ENCODE peak calls at places on chromosomes 3 and 15, in nine cellular contexts. One of them, this sample, is unnamed.

GRCh38 chr3:107240183-107241091 is 136.8 kb upstream of the CCDC54 start:
- DNase-seq in CD8-positive, alpha-beta T cell: peak; percentile 73
- DNase-seq in lung: peak; percentile 64
- DNase-seq in cardiac fibroblast: peak; percentile 81
- DNase-seq in GM12865: peak; percentile 80
- DNase-seq in mucosa of descending colon: peak; percentile 70
- DNase-seq in NB4: peak; percentile 79
- DNase-seq in GM23338: peak; percentile 71
- DNase-seq in colonic mucosa: peak; percentile 70
- DNase-seq in this sample: peak; percentile 84

GRCh38 chr15:77538011-77538410 is 94.7 kb downstream of the LINGO1 start:
- DNase-seq in CD8-positive, alpha-beta T cell: no peak
- DNase-seq in lung: no peak
- DNase-seq in cardiac fibroblast: no peak
- DNase-seq in GM12865: peak; percentile 82
- DNase-seq in mucosa of descending colon: no peak
- DNase-seq in NB4: no peak
- DNase-seq in GM23338: peak; percentile 34
- DNase-seq in colonic mucosa: no peak
- DNase-seq in this sample: peak; percentile 54

GRCh38 chr3:28646435-28646834 is 297.8 kb upstream of the AZI2 start:
- DNase-seq in CD8-positive, alpha-beta T cell: no peak
- DNase-seq in lung: no peak
- DNase-seq in cardiac fibroblast: no peak
- DNase-seq in GM12865: no peak
- DNase-seq in mucosa of descending colon: no peak
- DNase-seq in NB4: no peak
- DNase-seq in GM23338: no peak
- DNase-seq in colonic mucosa: no peak
- DNase-seq in this sample: no peak

GRCh38 chr15:29860872-29861271 is 38.6 kb upstream of the TJP1 start:
- DNase-seq in CD8-positive, alpha-beta T cell: no peak
- DNase-seq in lung: no peak
- DNase-seq in cardiac fibroblast: peak; percentile 46
- DNase-seq in GM12865: no peak
- DNase-seq in mucosa of descending colon: no peak
- DNase-seq in NB4: no peak
- DNase-seq in GM23338: no peak
- DNase-seq in colonic mucosa: no peak
- DNase-seq in this sample: no peak

GRCh38 chr15:76714950-76715349 is 190.2 kb downstream of the SCAPER start:
- DNase-seq in CD8-positive, alpha-beta T cell: no peak
- DNase-seq in lung: no peak
- DNase-seq in cardiac fibroblast: no peak
- DNase-seq in GM12865: no peak
- DNase-seq in mucosa of descending colon: no peak
- DNase-seq in NB4: no peak
- DNase-seq in GM23338: no peak
- DNase-seq in colonic mucosa: no peak
- DNase-seq in this sample: no peak

GRCh38 chr3:72974956-72975355 is 21.7 kb upstream of the PPP4R2 start:
- DNase-seq in CD8-positive, alpha-beta T cell: no peak
- DNase-seq in lung: no peak
- DNase-seq in cardiac fibroblast: no peak
- DNase-seq in GM12865: peak; percentile 48
- DNase-seq in mucosa of descending colon: no peak
- DNase-seq in NB4: no peak
- DNase-seq in GM23338: no peak
- DNase-seq in colonic mucosa: no peak
- DNase-seq in this sample: no peak

GRCh38 chr15:40776537-40777141 is 6.9 kb downstream of the C15orf62 start:
- DNase-seq in CD8-positive, alpha-beta T cell: peak; percentile 71
- DNase-seq in lung: peak; percentile 67
- DNase-seq in cardiac fibroblast: peak; percentile 50
- DNase-seq in GM12865: no peak
- DNase-seq in mucosa of descending colon: no peak
- DNase-seq in NB4: no peak
- DNase-seq in GM23338: no peak
- DNase-seq in colonic mucosa: no peak
- DNase-seq in this sample: no peak

GRCh38 chr15:74040115-74040850 is 42.1 kb downstream of the GOLGA6A start:
- DNase-seq in CD8-positive, alpha-beta T cell: no peak
- DNase-seq in lung: no peak
- DNase-seq in cardiac fibroblast: peak; percentile 99
- DNase-seq in GM12865: no peak
- DNase-seq in mucosa of descending colon: peak; percentile 45
- DNase-seq in NB4: no peak
- DNase-seq in GM23338: no peak
- DNase-seq in colonic mucosa: peak; percentile 41
- DNase-seq in this sample: no peak

GRCh38 chr15:50996641-50997040 is 88.2 kb downstream of the AP4E1 start:
- DNase-seq in CD8-positive, alpha-beta T cell: no peak
- DNase-seq in lung: no peak
- DNase-seq in cardiac fibroblast: peak; percentile 72
- DNase-seq in GM12865: no peak
- DNase-seq in mucosa of descending colon: no peak
- DNase-seq in NB4: no peak
- DNase-seq in GM23338: no peak
- DNase-seq in colonic mucosa: no peak
- DNase-seq in this sample: no peak

GRCh38 chr15:78950906-78951840 is 6.3 kb upstream of the CTSH start:
- DNase-seq in CD8-positive, alpha-beta T cell: no peak
- DNase-seq in lung: no peak
- DNase-seq in cardiac fibroblast: no peak
- DNase-seq in GM12865: peak; percentile 42
- DNase-seq in mucosa of descending colon: no peak
- DNase-seq in NB4: no peak
- DNase-seq in GM23338: no peak
- DNase-seq in colonic mucosa: no peak
- DNase-seq in this sample: no peak

GRCh38 chr15:74294010-74294409 is 57.9 kb downstream of the CCDC33 start:
- DNase-seq in CD8-positive, alpha-beta T cell: no peak
- DNase-seq in lung: no peak
- DNase-seq in cardiac fibroblast: no peak
- DNase-seq in GM12865: no peak
- DNase-seq in mucosa of descending colon: no peak
- DNase-seq in NB4: no peak
- DNase-seq in GM23338: no peak
- DNase-seq in colonic mucosa: no peak
- DNase-seq in this sample: no peak

GRCh38 chr3:50242778-50243551 is 7.0 kb downstream of the GNAI2 start:
- DNase-seq in CD8-positive, alpha-beta T cell: no peak
- DNase-seq in lung: peak; percentile 80
- DNase-seq in cardiac fibroblast: peak; percentile 87
- DNase-seq in GM12865: peak; percentile 58
- DNase-seq in mucosa of descending colon: peak; percentile 52
- DNase-seq in NB4: peak; percentile 94
- DNase-seq in GM23338: peak; percentile 60
- DNase-seq in colonic mucosa: peak; percentile 65
- DNase-seq in this sample: peak; percentile 52

GRCh38 chr3:174466471-174467054 is 392.6 kb upstream of the NAALADL2 start:
- DNase-seq in CD8-positive, alpha-beta T cell: no peak
- DNase-seq in lung: no peak
- DNase-seq in cardiac fibroblast: no peak
- DNase-seq in GM12865: no peak
- DNase-seq in mucosa of descending colon: no peak
- DNase-seq in NB4: no peak
- DNase-seq in GM23338: no peak
- DNase-seq in colonic mucosa: no peak
- DNase-seq in this sample: no peak

GRCh38 chr15:43230640-43231115 is 9.9 kb upstream of the EPB42 start:
- DNase-seq in CD8-positive, alpha-beta T cell: no peak
- DNase-seq in lung: no peak
- DNase-seq in cardiac fibroblast: peak; percentile 40
- DNase-seq in GM12865: no peak
- DNase-seq in mucosa of descending colon: no peak
- DNase-seq in NB4: no peak
- DNase-seq in GM23338: no peak
- DNase-seq in colonic mucosa: no peak
- DNase-seq in this sample: no peak

GRCh38 chr3:30320392-30320791 is 286.0 kb upstream of the TGFBR2 start:
- DNase-seq in CD8-positive, alpha-beta T cell: no peak
- DNase-seq in lung: no peak
- DNase-seq in cardiac fibroblast: no peak
- DNase-seq in GM12865: no peak
- DNase-seq in mucosa of descending colon: no peak
- DNase-seq in NB4: no peak
- DNase-seq in GM23338: no peak
- DNase-seq in colonic mucosa: no peak
- DNase-seq in this sample: no peak

GRCh38 chr3:30319713-30320112 is 286.7 kb upstream of the TGFBR2 start:
- DNase-seq in CD8-positive, alpha-beta T cell: peak; percentile 51
- DNase-seq in lung: peak; percentile 34
- DNase-seq in cardiac fibroblast: peak; percentile 76
- DNase-seq in GM12865: peak; percentile 17
- DNase-seq in mucosa of descending colon: peak; percentile 41
- DNase-seq in NB4: peak; percentile 42
- DNase-seq in GM23338: peak; percentile 70
- DNase-seq in colonic mucosa: peak; percentile 48
- DNase-seq in this sample: no peak

GRCh38 chr3:30324587-30324986 is 281.8 kb upstream of the TGFBR2 start:
- DNase-seq in CD8-positive, alpha-beta T cell: no peak
- DNase-seq in lung: no peak
- DNase-seq in cardiac fibroblast: peak; percentile 17
- DNase-seq in GM12865: no peak
- DNase-seq in mucosa of descending colon: peak; percentile 19
- DNase-seq in NB4: no peak
- DNase-seq in GM23338: no peak
- DNase-seq in colonic mucosa: peak; percentile 36
- DNase-seq in this sample: no peak

GRCh38 chr3:30318110-30318509 is 288.3 kb upstream of the TGFBR2 start:
- DNase-seq in CD8-positive, alpha-beta T cell: no peak
- DNase-seq in lung: no peak
- DNase-seq in cardiac fibroblast: no peak
- DNase-seq in GM12865: no peak
- DNase-seq in mucosa of descending colon: no peak
- DNase-seq in NB4: no peak
- DNase-seq in GM23338: no peak
- DNase-seq in colonic mucosa: no peak
- DNase-seq in this sample: no peak

DNA sequence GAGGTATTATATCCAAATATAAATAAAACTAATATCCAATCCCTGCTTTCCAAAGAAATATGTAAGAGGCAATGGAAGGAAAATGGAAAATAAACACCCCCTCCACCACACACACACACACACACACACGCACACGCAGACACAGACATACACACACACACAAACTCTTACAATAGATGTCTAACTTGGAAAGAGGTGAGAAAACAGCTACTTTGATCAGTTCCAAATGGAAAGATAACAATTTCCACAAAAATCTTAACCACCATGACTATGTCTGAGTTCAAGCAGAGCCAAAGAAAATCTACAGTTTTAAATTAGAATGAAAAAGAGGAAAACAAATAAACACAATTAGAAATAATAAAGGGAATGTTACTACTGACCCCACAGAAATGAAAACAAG is 285.3 kb upstream of the TGFBR2 start:
- DNase-seq in CD8-positive, alpha-beta T cell: no peak
- DNase-seq in lung: no peak
- DNase-seq in cardiac fibroblast: no peak
- DNase-seq in GM12865: no peak
- DNase-seq in mucosa of descending colon: no peak
- DNase-seq in NB4: no peak
- DNase-seq in GM23338: no peak
- DNase-seq in colonic mucosa: no peak
- DNase-seq in this sample: no peak
- H3K4me3 ChIP-seq in CD8-positive, alpha-beta T cell: no peak overlapping the region
- H3K4me3 ChIP-seq in lung: no peak overlapping the region
- H3K4me3 ChIP-seq in cardiac fibroblast: no peak overlapping the region
- H3K4me3 ChIP-seq in GM12865: no peak overlapping the region
- H3K4me3 ChIP-seq in mucosa of descending colon: no peak overlapping the region
- H3K4me3 ChIP-seq in NB4: no peak overlapping the region
- H3K4me3 ChIP-seq in GM23338: no peak overlapping the region
- H3K4me3 ChIP-seq in colonic mucosa: no peak overlapping the region
- H3K4me3 ChIP-seq in this sample: no peak overlapping the region

GRCh38 chr15:69704229-69704628 is 251.6 kb downstream of the RPLP1 start:
- DNase-seq in CD8-positive, alpha-beta T cell: no peak
- DNase-seq in lung: no peak
- DNase-seq in cardiac fibroblast: peak; percentile 37
- DNase-seq in GM12865: no peak
- DNase-seq in mucosa of descending colon: no peak
- DNase-seq in NB4: no peak
- DNase-seq in GM23338: no peak
- DNase-seq in colonic mucosa: no peak
- DNase-seq in this sample: no peak
- TF ChIP-seq CTCF in CD8-positive, alpha-beta T cell: no peak
- TF ChIP-seq CTCF in lung: no peak
- TF ChIP-seq CTCF in cardiac fibroblast: no peak
- TF ChIP-seq CTCF in GM12865: no peak
- TF ChIP-seq CTCF in mucosa of descending colon: no peak
- TF ChIP-seq CTCF in NB4: no peak
- TF ChIP-seq CTCF in GM23338: no peak
- TF ChIP-seq CTCF in colonic mucosa: no peak
- TF ChIP-seq CTCF in this sample: no peak

GRCh38 chr3:51992017-51992682 is 3.5 kb downstream of the RPL29 start:
- DNase-seq in CD8-positive, alpha-beta T cell: no peak
- DNase-seq in lung: no peak
- DNase-seq in cardiac fibroblast: no peak
- DNase-seq in GM12865: no peak
- DNase-seq in mucosa of descending colon: no peak
- DNase-seq in NB4: peak; percentile 47
- DNase-seq in GM23338: no peak
- DNase-seq in colonic mucosa: no peak
- DNase-seq in this sample: no peak

GRCh38 chr3:51995346-51996156 is at the start of gene RPL29:
- DNase-seq in CD8-positive, alpha-beta T cell: peak; percentile 92
- DNase-seq in lung: peak; percentile 92
- DNase-seq in cardiac fibroblast: peak; percentile 97
- DNase-seq in GM12865: peak; percentile 96
- DNase-seq in mucosa of descending colon: peak; percentile 94
- DNase-seq in NB4: peak; percentile 96
- DNase-seq in GM23338: peak; percentile 97
- DNase-seq in colonic mucosa: peak; percentile 95
- DNase-seq in this sample: peak; percentile 88

GRCh38 chr3:51997172-51997571 is 1.5 kb upstream of the RPL29 start:
- DNase-seq in CD8-positive, alpha-beta T cell: no peak
- DNase-seq in lung: no peak
- DNase-seq in cardiac fibroblast: no peak
- DNase-seq in GM12865: no peak
- DNase-seq in mucosa of descending colon: no peak
- DNase-seq in NB4: no peak
- DNase-seq in GM23338: no peak
- DNase-seq in colonic mucosa: no peak
- DNase-seq in this sample: no peak

GRCh38 chr3:51997935-51998596 is 2.4 kb upstream of the RPL29 start:
- DNase-seq in CD8-positive, alpha-beta T cell: no peak
- DNase-seq in lung: no peak
- DNase-seq in cardiac fibroblast: no peak
- DNase-seq in GM12865: no peak
- DNase-seq in mucosa of descending colon: no peak
- DNase-seq in NB4: no peak
- DNase-seq in GM23338: peak; percentile 62
- DNase-seq in colonic mucosa: no peak
- DNase-seq in this sample: no peak

GRCh38 chr3:51994530-51994929 is 1.2 kb downstream of the RPL29 start:
- DNase-seq in CD8-positive, alpha-beta T cell: no peak
- DNase-seq in lung: no peak
- DNase-seq in cardiac fibroblast: no peak
- DNase-seq in GM12865: no peak
- DNase-seq in mucosa of descending colon: no peak
- DNase-seq in NB4: no peak
- DNase-seq in GM23338: no peak
- DNase-seq in colonic mucosa: no peak
- DNase-seq in this sample: no peak
- H3K4me3 ChIP-seq in CD8-positive, alpha-beta T cell: no peak overlapping the region
- H3K4me3 ChIP-seq in lung: peak overlapping the region; percentile 99
- H3K4me3 ChIP-seq in cardiac fibroblast: peak overlapping the region; percentile 89
- H3K4me3 ChIP-seq in GM12865: peak overlapping the region; percentile 66
- H3K4me3 ChIP-seq in mucosa of descending colon: no peak overlapping the region
- H3K4me3 ChIP-seq in NB4: peak overlapping the region; percentile 98
- H3K4me3 ChIP-seq in GM23338: peak overlapping the region; percentile 94
- H3K4me3 ChIP-seq in colonic mucosa: peak overlapping the region; percentile 75
- H3K4me3 ChIP-seq in this sample: peak overlapping the region; percentile 99

GRCh38 chr3:121975702-121976302 is 46.2 kb downstream of the ILDR1 start:
- DNase-seq in CD8-positive, alpha-beta T cell: no peak
- DNase-seq in lung: no peak
- DNase-seq in cardiac fibroblast: peak; percentile 2
- DNase-seq in GM12865: no peak
- DNase-seq in mucosa of descending colon: no peak
- DNase-seq in NB4: no peak
- DNase-seq in GM23338: no peak
- DNase-seq in colonic mucosa: no peak
- DNase-seq in this sample: no peak
- TF ChIP-seq CTCF in CD8-positive, alpha-beta T cell: no peak
- TF ChIP-seq CTCF in lung: no peak
- TF ChIP-seq CTCF in cardiac fibroblast: no peak
- TF ChIP-seq CTCF in GM12865: peak; percentile 7
- TF ChIP-seq CTCF in mucosa of descending colon: no peak
- TF ChIP-seq CTCF in NB4: no peak
- TF ChIP-seq CTCF in GM23338: no peak
- TF ChIP-seq CTCF in colonic mucosa: no peak
- TF ChIP-seq CTCF in this sample: peak; percentile 15

This sample was measured in GM06990.